ENCODE peak calls at places on chromosomes 1 and 21, in seven cellular contexts. One of them, this sample, is unnamed.

GRCh38 chr1:20100632-20101355 is 18.5 kb downstream of the PLA2G2D start:
- DNase-seq in cardiac muscle cell: peak
- DNase-seq in astrocyte: peak
- DNase-seq in transverse colon: peak
- DNase-seq in GM12865: peak
- DNase-seq in IMR-90: peak
- DNase-seq in astrocyte of the spinal cord: peak
- DNase-seq in this sample: peak

GRCh38 chr1:218679988-218680743 is 335.0 kb downstream of the TGFB2 start:
- DNase-seq in astrocyte of the spinal cord: peak
- DNase-seq in IMR-90: no peak
- DNase-seq in astrocyte: no peak
- DNase-seq in transverse colon: no peak
- DNase-seq in GM12865: no peak
- DNase-seq in cardiac muscle cell: no peak
- DNase-seq in this sample: peak

GRCh38 chr1:174399211-174399610 is 48.6 kb upstream of the GPR52 start:
- DNase-seq in cardiac muscle cell: no peak
- DNase-seq in astrocyte of the spinal cord: peak
- DNase-seq in astrocyte: peak
- DNase-seq in GM12865: no peak
- DNase-seq in transverse colon: no peak
- DNase-seq in IMR-90: no peak
- DNase-seq in this sample: peak

GRCh38 chr1:232432313-232432712 is 197.6 kb downstream of the SIPA1L2 start:
- DNase-seq in transverse colon: no peak
- DNase-seq in astrocyte: no peak
- DNase-seq in GM12865: no peak
- DNase-seq in astrocyte of the spinal cord: peak
- DNase-seq in IMR-90: no peak
- DNase-seq in cardiac muscle cell: peak
- DNase-seq in this sample: peak

GRCh38 chr1:211893260-211893659 is 62.7 kb upstream of the LPGAT1 start:
- DNase-seq in cardiac muscle cell: no peak
- DNase-seq in IMR-90: no peak
- DNase-seq in astrocyte of the spinal cord: no peak
- DNase-seq in astrocyte: no peak
- DNase-seq in transverse colon: no peak
- DNase-seq in GM12865: no peak
- DNase-seq in this sample: no peak

GRCh38 chr1:46179138-46180081 is 3.1 kb upstream of the P3R3URF start:
- DNase-seq in astrocyte of the spinal cord: peak
- DNase-seq in cardiac muscle cell: peak
- DNase-seq in astrocyte: peak
- DNase-seq in IMR-90: peak
- DNase-seq in transverse colon: peak
- DNase-seq in GM12865: peak
- DNase-seq in this sample: peak

GRCh38 chr1:75707191-75707590 is 17.3 kb upstream of the ACADM start:
- DNase-seq in IMR-90: no peak
- DNase-seq in cardiac muscle cell: no peak
- DNase-seq in GM12865: no peak
- DNase-seq in astrocyte: no peak
- DNase-seq in transverse colon: no peak
- DNase-seq in astrocyte of the spinal cord: no peak
- DNase-seq in this sample: no peak

GRCh38 chr1:202361701-202362100 is 13.2 kb downstream of the PPP1R12B start:
- DNase-seq in transverse colon: no peak
- DNase-seq in GM12865: no peak
- DNase-seq in cardiac muscle cell: no peak
- DNase-seq in astrocyte: no peak
- DNase-seq in astrocyte of the spinal cord: no peak
- DNase-seq in IMR-90: no peak
- DNase-seq in this sample: no peak

GRCh38 chr21:37986751-37987399 is 70.6 kb upstream of the KCNJ6 start:
- DNase-seq in astrocyte: no peak
- DNase-seq in astrocyte of the spinal cord: no peak
- DNase-seq in IMR-90: no peak
- DNase-seq in transverse colon: no peak
- DNase-seq in GM12865: no peak
- DNase-seq in cardiac muscle cell: no peak
- DNase-seq in this sample: no peak

GRCh38 chr1:27102707-27103468 is 52.0 kb downstream of the SLC9A1 start:
- DNase-seq in cardiac muscle cell: peak
- DNase-seq in astrocyte of the spinal cord: peak
- DNase-seq in transverse colon: peak
- DNase-seq in GM12865: peak
- DNase-seq in IMR-90: peak
- DNase-seq in astrocyte: no peak
- DNase-seq in this sample: peak

GRCh38 chr1:17440827-17441168 is 1.3 kb upstream of the RCC2 start:
- DNase-seq in astrocyte of the spinal cord: no peak
- DNase-seq in IMR-90: no peak
- DNase-seq in astrocyte: no peak
- DNase-seq in GM12865: no peak
- DNase-seq in cardiac muscle cell: no peak
- DNase-seq in transverse colon: no peak
- DNase-seq in this sample: no peak

GRCh38 chr1:100265562-100265930 is 470 bp upstream of the RTCA start:
- DNase-seq in IMR-90: peak
- DNase-seq in cardiac muscle cell: peak
- DNase-seq in transverse colon: peak
- DNase-seq in GM12865: no peak
- DNase-seq in astrocyte: peak
- DNase-seq in astrocyte of the spinal cord: no peak
- DNase-seq in this sample: peak

GRCh38 chr1:205827623-205828022 is 14.6 kb upstream of the SLC41A1 start:
- DNase-seq in astrocyte of the spinal cord: no peak
- DNase-seq in astrocyte: no peak
- DNase-seq in transverse colon: no peak
- DNase-seq in GM12865: no peak
- DNase-seq in cardiac muscle cell: no peak
- DNase-seq in IMR-90: no peak
- DNase-seq in this sample: no peak

GRCh38 chr1:39761557-39762260 is 9.4 kb downstream of the OXCT2 start:
- DNase-seq in IMR-90: no peak
- DNase-seq in GM12865: no peak
- DNase-seq in cardiac muscle cell: no peak
- DNase-seq in transverse colon: no peak
- DNase-seq in astrocyte of the spinal cord: no peak
- DNase-seq in astrocyte: no peak
- DNase-seq in this sample: no peak

GRCh38 chr1:45836451-45836850 is 33.0 kb downstream of the MAST2 start:
- DNase-seq in GM12865: no peak
- DNase-seq in IMR-90: no peak
- DNase-seq in transverse colon: no peak
- DNase-seq in astrocyte of the spinal cord: no peak
- DNase-seq in cardiac muscle cell: no peak
- DNase-seq in astrocyte: no peak
- DNase-seq in this sample: no peak

GRCh38 chr1:17441265-17441992 is 2.0 kb upstream of the RCC2 start:
- DNase-seq in GM12865: peak
- DNase-seq in astrocyte: peak
- DNase-seq in cardiac muscle cell: peak
- DNase-seq in IMR-90: peak
- DNase-seq in transverse colon: no peak
- DNase-seq in astrocyte of the spinal cord: peak
- DNase-seq in this sample: peak

GRCh38 chr1:41678141-41678878 is 193.8 kb upstream of the EDN2 start:
- DNase-seq in IMR-90: peak
- DNase-seq in GM12865: peak
- DNase-seq in astrocyte of the spinal cord: peak
- DNase-seq in cardiac muscle cell: peak
- DNase-seq in astrocyte: peak
- DNase-seq in transverse colon: no peak
- DNase-seq in this sample: peak

GRCh38 chr1:230090194-230090711 is 23.2 kb downstream of the GALNT2 start:
- DNase-seq in IMR-90: peak
- DNase-seq in astrocyte: peak
- DNase-seq in astrocyte of the spinal cord: peak
- DNase-seq in cardiac muscle cell: peak
- DNase-seq in GM12865: no peak
- DNase-seq in transverse colon: no peak
- DNase-seq in this sample: peak

DNA sequence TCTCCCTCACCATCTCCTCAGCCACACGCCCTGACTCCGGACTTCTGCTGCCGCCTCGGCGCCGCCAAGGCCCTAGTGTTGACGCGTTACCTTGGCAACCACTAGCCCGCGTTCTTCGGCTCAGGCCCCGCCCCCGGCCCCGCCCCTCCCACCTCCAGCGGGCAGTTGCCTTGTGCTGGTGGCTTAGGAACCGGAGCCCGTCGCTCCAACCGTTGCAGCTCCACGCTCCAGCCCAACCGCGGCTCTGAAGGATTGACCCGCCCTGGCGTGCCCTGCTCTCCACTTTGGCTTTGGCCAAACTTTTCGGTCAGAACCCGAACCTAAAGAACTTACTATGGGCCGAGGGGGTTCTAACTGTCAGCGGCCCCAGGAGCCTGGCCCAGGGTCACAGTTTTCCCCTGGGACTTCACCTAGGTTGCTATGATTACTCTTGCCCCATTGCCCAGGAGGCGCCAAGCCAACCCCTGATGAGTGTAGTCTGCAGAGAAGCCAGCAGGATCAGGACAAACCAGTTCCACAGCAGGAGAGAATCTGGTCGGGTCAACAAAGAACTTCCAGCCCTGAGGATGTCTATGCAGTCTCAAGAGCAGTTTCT is at the start of gene CFAP45:
- DNase-seq in astrocyte: peak
- DNase-seq in astrocyte of the spinal cord: peak
- DNase-seq in cardiac muscle cell: peak
- DNase-seq in GM12865: peak
- DNase-seq in IMR-90: peak
- DNase-seq in transverse colon: peak
- DNase-seq in this sample: peak
- H3K4me3 ChIP-seq in astrocyte: no peak
- H3K4me3 ChIP-seq in astrocyte of the spinal cord: no peak
- H3K4me3 ChIP-seq in cardiac muscle cell: no peak
- H3K4me3 ChIP-seq in GM12865: no peak
- H3K4me3 ChIP-seq in IMR-90: no peak
- H3K4me3 ChIP-seq in transverse colon: no peak
- H3K4me3 ChIP-seq in this sample: no peak

DNA sequence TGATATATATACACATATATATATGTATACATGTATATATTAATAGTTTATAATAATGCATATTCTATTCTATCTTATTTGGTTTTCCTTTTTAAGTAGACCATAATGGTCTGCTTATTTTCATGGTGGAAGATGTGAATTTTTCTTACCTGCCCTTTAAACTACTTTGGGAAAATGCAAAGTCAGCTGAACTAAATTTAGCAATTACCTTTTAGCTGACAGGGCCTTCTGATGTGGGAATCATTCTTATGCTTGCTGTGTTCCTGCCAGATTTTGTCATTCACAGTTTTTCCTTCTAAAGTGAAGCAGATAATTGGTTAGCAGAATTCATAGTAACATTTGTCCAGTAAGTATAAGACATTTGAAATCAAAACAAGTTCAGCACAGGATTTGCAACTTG is 63.2 kb upstream of the SAMSN1 start:
- DNase-seq in IMR-90: no peak
- DNase-seq in cardiac muscle cell: no peak
- DNase-seq in transverse colon: no peak
- DNase-seq in astrocyte of the spinal cord: no peak
- DNase-seq in astrocyte: no peak
- DNase-seq in GM12865: no peak
- DNase-seq in this sample: no peak
- H3K4me3 ChIP-seq in IMR-90: no peak
- H3K4me3 ChIP-seq in cardiac muscle cell: no peak
- H3K4me3 ChIP-seq in transverse colon: no peak
- H3K4me3 ChIP-seq in astrocyte of the spinal cord: no peak
- H3K4me3 ChIP-seq in astrocyte: no peak
- H3K4me3 ChIP-seq in GM12865: no peak
- H3K4me3 ChIP-seq in this sample: no peak

DNA sequence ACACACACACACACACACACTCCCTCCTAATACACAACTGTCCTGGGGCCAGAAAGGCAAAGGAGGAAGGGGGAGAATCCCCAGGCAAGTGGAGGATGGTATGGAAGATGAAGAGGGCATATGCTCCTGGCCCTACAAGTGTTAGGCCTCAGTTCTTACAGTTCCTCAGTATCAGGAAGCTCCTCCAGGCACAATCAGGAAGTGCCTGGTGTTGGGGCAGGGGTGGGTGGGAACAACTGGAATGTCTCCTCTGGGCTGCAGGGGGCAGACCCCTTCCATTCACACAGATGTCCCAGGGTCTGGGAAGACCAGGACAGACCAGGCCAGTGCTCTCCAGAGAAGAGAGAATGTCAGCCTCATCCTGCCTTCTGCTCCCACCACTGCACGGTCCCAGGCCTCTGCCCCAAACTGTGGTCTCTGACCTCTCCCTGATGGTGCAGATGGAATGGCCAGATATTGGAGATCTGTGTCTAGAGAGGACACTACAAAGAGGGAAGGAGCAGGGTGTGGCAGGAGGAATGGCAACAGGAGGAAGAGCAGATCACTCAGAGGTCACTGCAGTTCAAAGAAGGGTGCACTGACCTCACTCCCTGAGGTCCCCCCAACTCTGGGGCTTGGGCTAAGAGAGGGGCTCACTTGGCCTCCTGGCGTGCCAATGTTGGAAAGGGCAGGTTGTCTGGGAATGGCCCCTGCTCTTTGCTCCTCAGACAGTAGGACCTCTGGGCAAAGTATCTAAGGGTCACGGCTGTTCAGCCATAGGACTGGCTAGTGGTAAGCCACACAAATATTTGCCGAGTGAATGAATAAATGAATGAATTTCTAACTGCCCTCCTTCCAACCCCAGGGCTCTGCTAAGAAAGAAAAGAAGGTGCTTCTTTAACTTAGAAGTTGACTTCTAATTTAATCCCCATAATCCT is 2.5 kb upstream of the DENND2D start:
- DNase-seq in transverse colon: no peak
- DNase-seq in IMR-90: no peak
- DNase-seq in GM12865: peak
- DNase-seq in cardiac muscle cell: no peak
- DNase-seq in astrocyte of the spinal cord: no peak
- DNase-seq in astrocyte: no peak
- DNase-seq in this sample: no peak
- H3K4me3 ChIP-seq in transverse colon: peak
- H3K4me3 ChIP-seq in IMR-90: no peak
- H3K4me3 ChIP-seq in GM12865: peak
- H3K4me3 ChIP-seq in cardiac muscle cell: no peak
- H3K4me3 ChIP-seq in astrocyte of the spinal cord: no peak
- H3K4me3 ChIP-seq in astrocyte: peak
- H3K4me3 ChIP-seq in this sample: no peak

DNA sequence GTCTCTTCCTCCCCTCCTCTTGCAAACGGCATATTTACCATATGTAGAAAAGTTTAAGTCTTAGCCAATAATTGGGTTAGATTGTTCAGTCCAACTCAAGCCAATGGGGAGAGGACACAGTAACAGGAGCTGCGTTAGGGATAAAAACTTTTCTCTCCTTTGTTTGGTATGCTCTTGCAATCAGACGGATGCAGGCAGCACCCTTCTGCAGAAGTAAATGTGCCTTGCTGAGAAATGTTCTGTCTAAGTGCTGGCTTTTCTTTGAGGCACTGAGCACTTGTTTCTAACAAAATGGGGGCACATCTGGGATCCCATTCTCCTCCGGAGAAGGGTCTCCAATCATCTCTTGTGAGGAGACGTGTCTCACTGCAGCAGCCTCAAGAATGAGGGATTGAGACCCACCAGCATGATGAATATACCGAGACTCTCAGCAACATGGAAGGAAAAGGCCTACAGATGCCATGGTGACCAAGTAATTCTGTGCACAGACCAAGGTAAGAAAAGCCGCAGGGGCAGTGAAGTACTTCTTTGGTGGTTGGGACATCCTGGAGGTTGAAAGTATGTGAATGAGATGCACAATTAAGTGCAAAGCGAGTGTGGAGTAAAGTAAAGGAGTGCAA is 20.7 kb upstream of the GNG4 start:
- DNase-seq in GM12865: no peak
- DNase-seq in transverse colon: no peak
- DNase-seq in cardiac muscle cell: no peak
- DNase-seq in astrocyte of the spinal cord: peak
- DNase-seq in astrocyte: peak
- DNase-seq in IMR-90: peak
- DNase-seq in this sample: peak
- H3K4me3 ChIP-seq in GM12865: no peak
- H3K4me3 ChIP-seq in transverse colon: no peak
- H3K4me3 ChIP-seq in cardiac muscle cell: no peak
- H3K4me3 ChIP-seq in astrocyte of the spinal cord: no peak
- H3K4me3 ChIP-seq in astrocyte: no peak
- H3K4me3 ChIP-seq in IMR-90: no peak
- H3K4me3 ChIP-seq in this sample: no peak